ENCODE peak calls at places on chromosomes 5 and 9, in eight cellular contexts. V is heart left ventricle, W is hypothalamus, P is T-cell, B is RPMI7951, U is GM06990, D is upper lobe of right lung, G is NCI-H226. N is an unnamed sample.

GRCh38 chr5:84403773-84404172 is 19.1 kb upstream of the EDIL3 start:
- DNase-seq in V (no peak), W (no peak), P (no peak), B (peak; percentile 78), U (no peak), D (no peak), G (peak; percentile 96), N (no peak)

GRCh38 chr5:41817625-41818301 is 52.5 kb downstream of the OXCT1 start:
- DNase-seq in V (no peak), W (no peak), P (no peak), B (no peak), U (no peak), D (no peak), G (no peak), N (no peak)

GRCh38 chr9:21060919-21061561 is 16.7 kb downstream of the IFNB1 start:
- DNase-seq in V (no peak), W (no peak), P (no peak), B (peak; percentile 81), U (no peak), D (no peak), G (no peak), N (no peak)

GRCh38 chr5:139744471-139745120 is 51.0 kb upstream of the PSD2 start:
- DNase-seq in V (no peak), W (no peak), P (no peak), B (no peak), U (no peak), D (no peak), G (no peak), N (no peak)

GRCh38 chr5:132661231-132662003 is 3.4 kb downstream of the IL13 start:
- DNase-seq in V (no peak), W (no peak), P (no peak), B (no peak), U (peak; percentile 59), D (no peak), G (no peak), N (no peak)

GRCh38 chr9:109453210-109453842 is 44.8 kb downstream of the PTPN3 start:
- DNase-seq in V (no peak), W (no peak), P (no peak), B (peak; percentile 96), U (no peak), D (no peak), G (peak; percentile 99), N (no peak)

GRCh38 chr9:91034521-91034920 is 232.9 kb downstream of the SYK start:
- DNase-seq in V (no peak), W (no peak), P (no peak), B (no peak), U (no peak), D (no peak), G (no peak), N (no peak)

GRCh38 chr5:53334431-53334941 is 145.9 kb upstream of the FST start:
- DNase-seq in V (no peak), W (no peak), P (no peak), B (peak; percentile 55), U (no peak), D (no peak), G (peak; percentile 80), N (no peak)

GRCh38 chr5:68746220-68747076 is 347.4 kb upstream of the SLC30A5 start:
- DNase-seq in V (no peak), W (no peak), P (no peak), B (no peak), U (no peak), D (no peak), G (no peak), N (no peak)

GRCh38 chr5:73528248-73528647 is 30.0 kb downstream of the BTF3 start:
- DNase-seq in V (no peak), W (no peak), P (no peak), B (no peak), U (no peak), D (no peak), G (no peak), N (peak; percentile 9)

GRCh38 chr9:87793292-87793691 is 67.4 kb downstream of the CTSL start:
- DNase-seq in V (no peak), W (no peak), P (no peak), B (peak; percentile 86), U (no peak), D (no peak), G (peak; percentile 75), N (no peak)

GRCh38 chr5:142655339-142656267 is 30.3 kb downstream of the FGF1 start:
- DNase-seq in V (peak; percentile 88), W (peak; percentile 29), P (peak; percentile 20), B (peak; percentile 64), U (peak; percentile 59), D (peak; percentile 89), G (peak; percentile 34), N (peak; percentile 79)

GRCh38 chr9:89037891-89038290 is 46.6 kb downstream of the S1PR3 start:
- DNase-seq in V (no peak), W (no peak), P (no peak), B (no peak), U (no peak), D (no peak), G (no peak), N (no peak)

GRCh38 chr5:168317521-168318147 is 26.2 kb downstream of the WWC1 start:
- DNase-seq in V (no peak), W (no peak), P (no peak), B (peak; percentile 82), U (no peak), D (no peak), G (peak; percentile 100), N (peak; percentile 23)

GRCh38 chr9:75023846-75024245 is 4.2 kb downstream of the CARNMT1 start:
- DNase-seq in V (no peak), W (no peak), P (no peak), B (no peak), U (no peak), D (no peak), G (no peak), N (no peak)

GRCh38 chr5:38347896-38348295 is 89.5 kb downstream of the EGFLAM start:
- DNase-seq in V (no peak), W (no peak), P (no peak), B (no peak), U (no peak), D (no peak), G (peak; percentile 49), N (no peak)

GRCh38 chr5:131386779-131387178 is 122.9 kb downstream of the CDC42SE2 start:
- DNase-seq in V (no peak), W (no peak), P (no peak), B (no peak), U (no peak), D (no peak), G (no peak), N (no peak)

GRCh38 chr5:96112703-96113102 is 151.1 kb upstream of the ELL2 start:
- DNase-seq in V (no peak), W (no peak), P (no peak), B (no peak), U (no peak), D (no peak), G (no peak), N (no peak)

GRCh38 chr5:144203750-144204596 is 33.3 kb downstream of the KCTD16 start:
- DNase-seq in V (no peak), W (no peak), P (no peak), B (peak; percentile 54), U (no peak), D (no peak), G (no peak), N (peak; percentile 82)

GRCh38 chr5:75007537-75007847 is 44.9 kb downstream of the GCNT4 start:
- DNase-seq in V (no peak), W (no peak), P (no peak), B (no peak), U (no peak), D (no peak), G (peak; percentile 91), N (no peak)

GRCh38 chr9:94168203-94169000 is 84.1 kb downstream of the PTPDC1 start:
- DNase-seq in V (no peak), W (no peak), P (no peak), B (no peak), U (no peak), D (no peak), G (no peak), N (no peak)

GRCh38 chr5:126877569-126877968 is 100.6 kb downstream of the LMNB1 start:
- DNase-seq in V (no peak), W (no peak), P (no peak), B (no peak), U (no peak), D (no peak), G (no peak), N (no peak)

GRCh38 chr5:177098772-177099152 is 12.0 kb downstream of the FGFR4 start:
- DNase-seq in V (no peak), W (no peak), P (no peak), B (peak; percentile 67), U (no peak), D (no peak), G (no peak), N (no peak)

GRCh38 chr9:27528886-27529315 is 713 bp downstream of the MOB3B start:
- DNase-seq in V (peak; percentile 54), W (no peak), P (peak; percentile 5), B (no peak), U (peak; percentile 63), D (peak; percentile 82), G (no peak), N (no peak)

N was measured in NCI-H345.